ENCODE peak calls at places on chromosomes 12 and 14, in ten cellular contexts. L is Peyer's patch, Q is fibroblast of pulmonary artery, H is endothelial cell, V is stomach, W is AG09319, M is body of pancreas, I is tibial nerve, U is RWPE1, B is progenitor cell of endocrine pancreas. J is an unnamed sample.
A peak's percentile ranks its signal among the peaks of the same experiment; 100 is the strongest.

GRCh38 chr14:79246200-79246599 is 965.1 kb downstream of the DIO2 start:
- DNase-seq in L (no peak), Q (no peak), H (no peak), V (no peak), W (no peak), M (no peak), I (no peak), U (no peak), B (no peak), J (no peak)

GRCh38 chr12:79531547-79531946 is 159.2 kb downstream of the PAWR start:
- DNase-seq in L (no peak), Q (peak; percentile 53), H (no peak), V (no peak), W (no peak), M (no peak), I (no peak), U (no peak), B (no peak), J (no peak)

GRCh38 chr12:95218164-95218851 is 701 bp downstream of the VEZT start:
- DNase-seq in L (no peak), Q (peak; percentile 62), H (no peak), V (no peak), W (no peak), M (peak; percentile 11), I (no peak), U (peak; percentile 79), B (no peak), J (no peak)

GRCh38 chr12:67147447-67147846 is 121.7 kb upstream of the CAND1 start:
- DNase-seq in L (no peak), Q (no peak), H (no peak), V (no peak), W (no peak), M (no peak), I (no peak), U (no peak), B (no peak), J (no peak)

GRCh38 chr14:20278414-20278813 is 27.3 kb downstream of the TTC5 start:
- DNase-seq in L (no peak), Q (peak; percentile 60), H (no peak), V (no peak), W (no peak), M (peak; percentile 17), I (peak; percentile 16), U (peak; percentile 9), B (no peak), J (no peak)

GRCh38 chr14:89377544-89377943 is 39.5 kb downstream of the FOXN3 start:
- DNase-seq in L (no peak), Q (no peak), H (no peak), V (no peak), W (no peak), M (no peak), I (no peak), U (no peak), B (no peak), J (no peak)

GRCh38 chr12:40999212-40999611 is 188.9 kb upstream of the PDZRN4 start:
- DNase-seq in L (no peak), Q (no peak), H (no peak), V (no peak), W (no peak), M (no peak), I (no peak), U (no peak), B (no peak), J (no peak)

GRCh38 chr14:23174266-23174665 is 9.2 kb downstream of the SLC7A8 start:
- DNase-seq in L (no peak), Q (peak; percentile 77), H (no peak), V (no peak), W (no peak), M (no peak), I (no peak), U (no peak), B (no peak), J (no peak)

GRCh38 chr12:11771356-11771755 is 121.9 kb downstream of the ETV6 start:
- DNase-seq in L (no peak), Q (peak; percentile 50), H (no peak), V (no peak), W (no peak), M (no peak), I (no peak), U (no peak), B (no peak), J (no peak)
- TF ChIP-seq CTCF in L (no peak), Q (no peak), H (no peak), V (no peak), W (no peak), M (no peak), I (no peak), U (no peak), B (no peak), J (no peak)

DNA sequence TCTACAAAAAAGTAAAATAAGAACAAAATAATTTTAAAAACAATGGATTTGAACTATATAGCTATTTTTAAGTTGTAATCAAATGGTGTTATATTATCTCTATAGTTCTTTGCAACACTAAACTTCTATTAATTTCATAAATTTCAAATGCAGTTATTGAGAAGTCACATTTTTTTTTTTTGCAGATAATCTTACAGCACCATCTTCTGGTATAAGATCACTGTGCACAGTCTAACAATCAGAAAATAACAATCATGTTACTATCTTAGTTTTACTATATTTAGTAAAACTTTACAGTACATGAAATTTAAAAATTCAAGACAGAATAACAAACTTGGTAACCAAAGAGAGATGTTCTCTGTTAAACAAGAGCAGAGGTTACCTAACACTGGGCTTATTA is 40.6 kb downstream of the GXYLT1 start:
- DNase-seq in L (no peak), Q (peak; percentile 10), H (no peak), V (no peak), W (no peak), M (no peak), I (no peak), U (no peak), B (no peak), J (no peak)
- TF ChIP-seq CTCF in L (no peak), Q (peak; percentile 32), H (no peak), V (no peak), W (peak; percentile 13), M (no peak), I (no peak), U (peak; percentile 38), B (no peak), J (peak; percentile 51)

GRCh38 chr12:81792666-81793065 is 33.5 kb upstream of the PPFIA2 start:
- DNase-seq in L (no peak), Q (no peak), H (no peak), V (no peak), W (no peak), M (no peak), I (no peak), U (no peak), B (no peak), J (no peak)

GRCh38 chr12:81800298-81801148 is 41.4 kb upstream of the PPFIA2 start:
- DNase-seq in L (no peak), Q (peak; percentile 6), H (no peak), V (no peak), W (no peak), M (no peak), I (no peak), U (no peak), B (no peak), J (no peak)

GRCh38 chr12:81798294-81798693 is 39.1 kb upstream of the PPFIA2 start:
- DNase-seq in L (no peak), Q (no peak), H (no peak), V (no peak), W (no peak), M (no peak), I (no peak), U (no peak), B (no peak), J (no peak)

GRCh38 chr12:81797100-81797499 is 38.0 kb upstream of the PPFIA2 start:
- DNase-seq in L (no peak), Q (peak; percentile 25), H (no peak), V (no peak), W (no peak), M (no peak), I (no peak), U (peak; percentile 7), B (no peak), J (no peak)
- TF ChIP-seq CTCF in L (no peak), Q (peak; percentile 52), H (peak; percentile 77), V (no peak), W (peak; percentile 33), M (no peak), I (no peak), U (no peak), B (peak; percentile 63), J (peak; percentile 73)

DNA sequence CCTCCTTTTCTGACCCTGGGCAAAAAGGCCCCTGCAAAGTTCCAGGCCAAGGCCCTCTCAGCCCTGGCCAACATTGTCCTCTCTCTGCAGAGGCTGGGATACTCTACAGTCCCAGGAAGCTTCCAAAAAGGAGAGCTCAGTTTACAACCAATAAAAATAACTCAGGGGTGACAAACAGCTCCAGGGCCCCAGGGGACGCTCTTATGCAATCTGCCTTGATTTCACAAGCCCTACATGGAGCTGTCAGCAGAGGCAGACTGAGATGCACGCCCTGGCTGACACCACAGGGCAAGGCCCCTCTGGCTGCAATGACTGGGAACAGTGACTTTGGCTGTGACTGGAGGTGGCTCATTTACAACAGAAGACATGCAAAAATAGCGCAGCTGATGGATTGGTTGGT is 129.0 kb upstream of the MED13L start:
- DNase-seq in L (no peak), Q (peak; percentile 91), H (no peak), V (peak; percentile 48), W (peak; percentile 68), M (peak; percentile 62), I (peak; percentile 90), U (peak; percentile 80), B (no peak), J (no peak)
- TF ChIP-seq CTCF in L (no peak), Q (no peak), H (no peak), V (no peak), W (no peak), M (no peak), I (no peak), U (no peak), B (no peak), J (no peak)

DNA sequence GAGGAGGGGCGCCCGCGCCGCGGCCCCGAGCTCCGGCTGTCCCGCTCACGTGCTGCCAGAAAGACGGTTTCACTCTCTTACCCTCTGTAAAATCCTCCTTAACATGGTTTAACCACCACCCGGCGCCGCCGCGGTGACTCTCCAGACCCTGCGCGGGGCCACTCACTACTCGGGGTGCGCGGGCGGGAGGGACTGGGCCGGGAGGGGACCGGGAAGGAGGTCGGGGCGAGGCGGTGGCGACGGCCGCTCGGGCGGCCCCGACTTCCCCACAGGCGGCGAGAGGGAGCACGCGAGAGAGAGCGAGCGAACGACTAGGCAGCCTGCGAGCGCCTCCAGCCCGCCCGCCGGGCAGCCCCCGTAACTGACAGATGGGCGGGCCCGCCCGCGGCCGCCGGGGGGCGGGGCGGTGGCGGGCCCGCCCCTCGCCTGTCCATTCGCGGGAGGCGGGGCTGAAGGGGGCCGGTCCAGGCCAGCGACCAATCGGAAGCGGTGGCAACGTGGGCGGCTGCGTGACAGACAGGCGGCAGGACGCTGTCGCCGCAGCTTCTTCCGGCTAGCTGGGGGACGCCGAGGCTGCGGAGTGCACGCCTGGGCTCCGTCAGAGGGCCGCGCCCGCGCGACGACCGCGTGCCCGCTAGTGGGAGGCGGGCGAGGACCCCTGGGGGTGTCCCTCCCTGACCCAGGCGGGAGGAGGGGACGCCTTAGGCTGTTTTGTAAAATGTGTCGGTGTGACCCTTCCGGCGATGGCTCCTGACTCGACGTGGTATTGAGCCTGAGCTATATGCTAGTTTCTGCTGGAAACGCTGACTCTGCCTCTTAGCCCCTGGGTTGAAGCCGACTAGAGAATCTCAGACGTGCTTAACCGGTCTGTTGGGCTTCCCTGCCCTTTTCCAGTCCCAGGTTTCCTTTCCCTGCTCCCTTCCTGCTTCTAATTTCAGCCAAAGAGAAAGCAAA is at the start of gene EEA1:
- DNase-seq in L (peak; percentile 97), Q (peak; percentile 96), H (peak; percentile 96), V (peak; percentile 97), W (peak; percentile 92), M (peak; percentile 98), I (peak; percentile 94), U (peak; percentile 96), B (peak; percentile 91), J (peak; percentile 96)
- TF ChIP-seq CTCF in L (peak; percentile 28), Q (no peak), H (peak; percentile 17), V (no peak), W (peak; percentile 3), M (peak; percentile 14), I (peak; percentile 62), U (peak; percentile 33), B (peak; percentile 18), J (no peak)

GRCh38 chr14:57182760-57183503 is 85.8 kb downstream of the EXOC5 start:
- DNase-seq in L (no peak), Q (peak; percentile 18), H (peak; percentile 40), V (no peak), W (no peak), M (no peak), I (no peak), U (peak; percentile 16), B (no peak), J (no peak)
- TF ChIP-seq CTCF in L (no peak), Q (peak; percentile 40), H (no peak), V (no peak), W (peak; percentile 7), M (no peak), I (no peak), U (peak; percentile 29), B (peak; percentile 54), J (peak; percentile 69)

J was measured in type B pancreatic cell.